ENCODE peak calls at places on chromosomes 11 and 22, in nine cellular contexts. E, T, G, A, O, R, F, P and W are unnamed samples.

GRCh38 chr22:46484861-46485595 is 52.4 kb downstream of the CELSR1 start:
- DNase-seq in E (no peak), T (no peak), G (no peak), A (no peak), O (no peak), R (no peak), F (no peak), P (no peak), W (no peak)

GRCh38 chr22:45171830-45172229 is 8.1 kb downstream of the NUP50 start:
- DNase-seq in E (no peak), T (no peak), G (no peak), A (no peak), O (no peak), R (no peak), F (no peak), P (no peak), W (no peak)

GRCh38 chr11:128714881-128715280 is 21.0 kb downstream of the FLI1 start:
- DNase-seq in E (peak; percentile 67), T (no peak), G (peak; percentile 99), A (no peak), O (no peak), R (no peak), F (no peak), P (peak; percentile 75), W (no peak)

GRCh38 chr11:2662430-2663299 is 37.1 kb downstream of the KCNQ1OT1 start:
- DNase-seq in E (no peak), T (peak; percentile 48), G (no peak), A (peak; percentile 51), O (no peak), R (no peak), F (no peak), P (no peak), W (no peak)

GRCh38 chr11:86068138-86068861 is 584 bp downstream of the PICALM start:
- DNase-seq in E (no peak), T (no peak), G (peak; percentile 24), A (peak; percentile 70), O (peak; percentile 45), R (peak; percentile 61), F (peak; percentile 67), P (peak; percentile 40), W (peak; percentile 22)

GRCh38 chr22:47053865-47054185 is 291.4 kb downstream of the TBC1D22A start:
- DNase-seq in E (peak; percentile 34), T (no peak), G (peak; percentile 36), A (no peak), O (no peak), R (no peak), F (peak; percentile 34), P (peak; percentile 72), W (no peak)

GRCh38 chr11:65859812-65860277 is 388 bp upstream of the MUS81 start:
- DNase-seq in E (no peak), T (peak; percentile 67), G (no peak), A (no peak), O (no peak), R (no peak), F (no peak), P (no peak), W (peak; percentile 59)

GRCh38 chr11:45179686-45180085 is 33.2 kb downstream of the PRDM11 start:
- DNase-seq in E (no peak), T (no peak), G (no peak), A (no peak), O (peak; percentile 36), R (no peak), F (no peak), P (no peak), W (no peak)

GRCh38 chr11:94747136-94748110 is 20.7 kb upstream of the AMOTL1 start:
- DNase-seq in E (no peak), T (no peak), G (no peak), A (no peak), O (no peak), R (no peak), F (no peak), P (no peak), W (no peak)

GRCh38 chr11:67581469-67581868 is 2.1 kb upstream of the GSTP1 start:
- DNase-seq in E (no peak), T (no peak), G (no peak), A (no peak), O (no peak), R (no peak), F (no peak), P (no peak), W (no peak)

GRCh38 chr11:69918938-69919650 is 99.9 kb upstream of the FGF3 start:
- DNase-seq in E (no peak), T (peak; percentile 84), G (peak; percentile 49), A (peak; percentile 84), O (peak; percentile 30), R (peak; percentile 71), F (peak; percentile 85), P (peak; percentile 55), W (peak; percentile 35)

GRCh38 chr22:20234760-20235452 is 33.2 kb downstream of the RTN4R start:
- DNase-seq in E (no peak), T (no peak), G (no peak), A (no peak), O (no peak), R (no peak), F (no peak), P (no peak), W (no peak)

GRCh38 chr11:38593649-38594048 is 1995.6 kb upstream of the RAG2 start:
- DNase-seq in E (no peak), T (no peak), G (no peak), A (no peak), O (no peak), R (no peak), F (no peak), P (no peak), W (no peak)

GRCh38 chr11:118851970-118852369 is 31.7 kb upstream of the CXCR5 start:
- DNase-seq in E (no peak), T (no peak), G (no peak), A (no peak), O (no peak), R (no peak), F (peak; percentile 53), P (no peak), W (no peak)

GRCh38 chr11:6586434-6587359 is 16.7 kb downstream of the RRP8 start:
- DNase-seq in E (no peak), T (no peak), G (peak; percentile 32), A (no peak), O (no peak), R (no peak), F (no peak), P (no peak), W (no peak)

GRCh38 chr22:27719033-27719341 is 82.6 kb downstream of the MN1 start:
- DNase-seq in E (no peak), T (no peak), G (no peak), A (no peak), O (no peak), R (no peak), F (no peak), P (no peak), W (no peak)

GRCh38 chr22:44312766-44313165 is at the start of gene SHISAL1:
- DNase-seq in E (no peak), T (no peak), G (no peak), A (no peak), O (no peak), R (no peak), F (no peak), P (peak; percentile 40), W (no peak)

GRCh38 chr11:92770419-92770818 is 199.0 kb upstream of the MTNR1B start:
- DNase-seq in E (no peak), T (no peak), G (no peak), A (no peak), O (no peak), R (no peak), F (no peak), P (no peak), W (no peak)

GRCh38 chr11:125561924-125562323 is 7.4 kb upstream of the EI24 start:
- DNase-seq in E (no peak), T (no peak), G (no peak), A (no peak), O (no peak), R (no peak), F (no peak), P (no peak), W (no peak)

GRCh38 chr11:45180158-45180887 is 33.9 kb downstream of the PRDM11 start:
- DNase-seq in E (no peak), T (no peak), G (no peak), A (peak; percentile 69), O (peak; percentile 61), R (no peak), F (peak; percentile 82), P (peak; percentile 53), W (peak; percentile 52)